ENCODE peak calls at places on chromosomes 5 and 9, in ten cellular contexts. X, L, I, S, F, J, H, V, Q and C are unnamed samples.

GRCh38 chr5:157475432-157475831 is 15.4 kb downstream of the NIPAL4 start:
- DNase-seq in H (no peak), S (no peak), V (no peak), Q (no peak), L (no peak), J (no peak), X (no peak), F (no peak), I (no peak), C (no peak)

GRCh38 chr5:78361226-78361993 is 993 bp downstream of the SCAMP1 start:
- DNase-seq in J (no peak), X (peak; percentile 61), H (peak; percentile 7), L (no peak), V (peak; percentile 77), I (peak; percentile 66), Q (peak; percentile 62), F (no peak), S (peak; percentile 58), C (peak; percentile 16)

GRCh38 chr9:36164989-36165388 is 4.2 kb upstream of the CCIN start:
- DNase-seq in H (peak; percentile 10), V (no peak), L (no peak), J (no peak), Q (no peak), I (no peak), F (no peak), X (no peak), S (no peak), C (no peak)

GRCh38 chr5:172436874-172437369 is 17.4 kb downstream of the SH3PXD2B start:
- DNase-seq in L (no peak), J (no peak), I (no peak), F (no peak), V (no peak), H (no peak), Q (no peak), S (no peak), X (no peak), C (no peak)

GRCh38 chr5:124922255-124922975 is 176.0 kb upstream of the ZNF608 start:
- DNase-seq in V (no peak), X (no peak), I (no peak), Q (no peak), S (no peak), F (no peak), J (no peak), H (no peak), L (no peak), C (no peak)

GRCh38 chr5:176319827-176320554 is 41.6 kb downstream of the KIAA1191 start:
- DNase-seq in H (no peak), F (no peak), L (no peak), V (peak; percentile 32), Q (no peak), I (no peak), J (no peak), X (no peak), S (no peak), C (no peak)

GRCh38 chr9:126984969-126985368 is 70.4 kb downstream of the RALGPS1 start:
- DNase-seq in Q (no peak), H (no peak), L (no peak), J (no peak), I (no peak), V (no peak), S (no peak), X (no peak), F (no peak), C (no peak)

GRCh38 chr5:54754420-54754819 is 231.0 kb downstream of the ESM1 start:
- DNase-seq in Q (no peak), X (no peak), I (no peak), L (no peak), V (no peak), J (no peak), F (no peak), S (no peak), H (no peak), C (no peak)

GRCh38 chr5:134145779-134146581 is 30.8 kb downstream of the SKP1 start:
- DNase-seq in S (peak; percentile 63), L (peak; percentile 65), X (peak; percentile 87), H (peak; percentile 91), I (peak; percentile 75), J (no peak), V (peak; percentile 84), F (peak; percentile 66), Q (peak; percentile 73), C (no peak)

GRCh38 chr5:56264417-56265025 is 31.4 kb upstream of the ANKRD55 start:
- DNase-seq in J (no peak), X (no peak), I (no peak), F (no peak), Q (no peak), S (peak; percentile 60), L (no peak), H (peak; percentile 45), V (peak; percentile 38), C (no peak)

GRCh38 chr5:15757103-15757502 is 257.1 kb downstream of the FBXL7 start:
- DNase-seq in Q (no peak), F (no peak), X (no peak), V (no peak), S (no peak), L (no peak), J (peak; percentile 56), H (no peak), I (no peak), C (no peak)

GRCh38 chr5:37751227-37751626 is 88.6 kb downstream of the GDNF start:
- DNase-seq in S (peak; percentile 26), I (no peak), V (no peak), H (no peak), J (no peak), Q (no peak), L (no peak), X (no peak), F (no peak), C (peak; percentile 31)

GRCh38 chr9:32966036-32966435 is 35.4 kb downstream of the APTX start:
- DNase-seq in J (no peak), S (no peak), X (no peak), H (no peak), I (no peak), V (no peak), L (no peak), F (no peak), Q (no peak), C (no peak)

GRCh38 chr5:52925001-52925400 is 64.2 kb upstream of the ITGA2 start:
- DNase-seq in X (no peak), V (no peak), S (no peak), Q (no peak), L (no peak), F (no peak), J (no peak), I (no peak), H (no peak), C (no peak)

GRCh38 chr5:90144625-90145327 is 264.8 kb downstream of the CETN3 start:
- DNase-seq in S (no peak), I (no peak), J (no peak), L (no peak), H (no peak), V (no peak), F (no peak), X (no peak), Q (no peak), C (no peak)